ENCODE peak calls at places on chromosomes 7 and 10, in six cellular contexts. B is psoas muscle, T is HCT116, A is H9, J is fibroblast of lung, N is hepatocyte. H is an unnamed sample. For H3K9me3 and H3K4me1, the result is how much of the 10 kb centered on the place peaks cover.

GRCh38 chr10:92641492-92641891 is 48.3 kb upstream of the HHEX start:
- DNase-seq in J (no peak), T (no peak), N (no peak), B (no peak), A (no peak), H (no peak)

GRCh38 chr10:118501171-118501570 is 94.3 kb downstream of the PRLHR start:
- DNase-seq in N (no peak), B (no peak), T (no peak), J (no peak), A (no peak), H (no peak)

GRCh38 chr7:91228327-91228726 is 35.9 kb upstream of the FZD1 start:
- DNase-seq in T (no peak), B (no peak), A (no peak), N (no peak), J (peak), H (no peak)

GRCh38 chr7:55426676-55427075 is 61.5 kb downstream of the LANCL2 start:
- DNase-seq in B (no peak), A (peak), J (no peak), T (no peak), N (no peak), H (no peak)

GRCh38 chr7:37833107-37833817 is 15.1 kb upstream of the NME8 start:
- DNase-seq in A (peak), T (peak), N (peak), J (peak), B (peak), H (peak)

GRCh38 chr10:62195675-62195926 is 73.0 kb downstream of the RTKN2 start:
- DNase-seq in A (no peak), T (no peak), N (no peak), B (no peak), J (no peak), H (no peak)

GRCh38 chr10:74434577-74434976 is 283.6 kb downstream of the ADK start:
- DNase-seq in A (no peak), J (no peak), T (no peak), N (no peak), B (no peak), H (no peak)

GRCh38 chr7:32164341-32164996 is 94.3 kb upstream of the PDE1C start:
- DNase-seq in T (peak), J (peak), A (peak), B (no peak), N (peak), H (no peak)

GRCh38 chr7:158070222-158070920 is 517.3 kb downstream of the PTPRN2 start:
- DNase-seq in N (no peak), A (no peak), J (no peak), T (no peak), B (no peak), H (no peak)

GRCh38 chr10:22611425-22612111 is 102.8 kb downstream of the PIP4K2A start:
- DNase-seq in T (no peak), A (no peak), J (no peak), B (no peak), N (no peak), H (no peak)

GRCh38 chr7:54581511-54581910 is 39.3 kb downstream of the VSTM2A start:
- DNase-seq in A (no peak), T (no peak), J (no peak), N (no peak), B (no peak), H (no peak)

GRCh38 chr7:80666376-80666775 is 27.9 kb downstream of the CD36 start:
- DNase-seq in J (no peak), B (no peak), N (no peak), T (no peak), A (no peak), H (no peak)

GRCh38 chr7:141074162-141074989 is 512 bp downstream of the TMEM178B start:
- DNase-seq in A (peak), T (no peak), N (peak), J (peak), B (peak), H (no peak)

GRCh38 chr7:51069411-51070083 is 247.1 kb downstream of the COBL start:
- DNase-seq in T (no peak), A (no peak), N (no peak), B (no peak), J (no peak), H (no peak)

GRCh38 chr7:132666076-132666775 is 90.0 kb upstream of the PLXNA4 start:
- DNase-seq in B (no peak), J (peak), A (no peak), N (no peak), T (no peak), H (no peak)

GRCh38 chr10:121092341-121093099 is 241.4 kb downstream of the WDR11 start:
- DNase-seq in B (no peak), J (no peak), T (no peak), A (no peak), N (no peak), H (no peak)

GRCh38 chr7:110283056-110283455 is 807.9 kb upstream of the LRRN3 start:
- DNase-seq in T (no peak), A (no peak), B (no peak), J (no peak), N (peak), H (no peak)

GRCh38 chr10:8346861-8347260 is 292.4 kb downstream of the GATA3 start:
- DNase-seq in A (no peak), B (no peak), N (peak), T (no peak), J (no peak), H (no peak)

GRCh38 chr7:150620617-150621371 is 11.4 kb downstream of the GIMAP6 start:
- DNase-seq in J (no peak), T (no peak), B (no peak), A (no peak), N (no peak), H (no peak)

GRCh38 chr7:15167912-15168311 is 265.4 kb upstream of the DGKB start:
- DNase-seq in B (no peak), J (no peak), N (peak), T (no peak), A (no peak), H (no peak)

GRCh38 chr7:149254181-149254858 is 7.7 kb upstream of the ZNF783 start:
- DNase-seq in A (no peak), T (no peak), B (no peak), J (no peak), N (no peak), H (no peak)

GRCh38 chr7:149255174-149255573 is 6.8 kb upstream of the ZNF783 start:
- DNase-seq in T (no peak), J (no peak), N (no peak), A (no peak), B (no peak), H (no peak)

GRCh38 chr7:149256568-149256967 is 5.4 kb upstream of the ZNF783 start:
- DNase-seq in B (no peak), A (no peak), J (no peak), T (no peak), N (no peak), H (no peak)

GRCh38 chr7:149253665-149254064 is 8.3 kb upstream of the ZNF783 start:
- DNase-seq in A (no peak), N (no peak), B (no peak), J (no peak), T (no peak), H (no peak)

DNA sequence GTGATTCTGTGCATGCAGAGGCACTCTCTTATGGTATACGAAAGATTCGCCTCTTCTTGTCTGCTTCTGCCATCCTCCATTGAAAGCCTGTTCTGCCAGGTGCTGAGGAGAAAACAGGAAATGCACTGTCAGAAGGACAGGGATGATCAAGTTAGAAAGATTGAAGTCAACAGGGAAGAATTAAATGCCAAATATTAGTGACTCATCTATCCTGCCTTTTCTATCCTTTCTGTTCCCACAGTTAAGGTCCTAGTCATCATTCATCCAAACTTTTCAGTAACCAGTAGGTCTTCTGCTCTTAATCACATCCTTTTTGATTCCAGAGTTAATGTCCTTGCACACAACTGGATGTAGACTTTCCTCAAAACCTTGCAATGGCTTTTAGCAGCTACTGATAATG is 4.8 kb upstream of the ZNF783 start:
- DNase-seq in T (no peak), B (no peak), N (no peak), A (no peak), J (no peak), H (no peak)
- TF ChIP-seq CTCF in T (no peak), B (no peak), N (no peak), A (no peak), J (no peak), H (no peak)

GRCh38 chr10:18556522-18557147 is 94.8 kb downstream of the NSUN6 start:
- DNase-seq in B (no peak), T (no peak), J (no peak), A (no peak), N (no peak), H (no peak)
- H3K9me3 ChIP-seq in B (under half), T (under half), J (under half), A (half or more), N (under half), H (under half)

DNA sequence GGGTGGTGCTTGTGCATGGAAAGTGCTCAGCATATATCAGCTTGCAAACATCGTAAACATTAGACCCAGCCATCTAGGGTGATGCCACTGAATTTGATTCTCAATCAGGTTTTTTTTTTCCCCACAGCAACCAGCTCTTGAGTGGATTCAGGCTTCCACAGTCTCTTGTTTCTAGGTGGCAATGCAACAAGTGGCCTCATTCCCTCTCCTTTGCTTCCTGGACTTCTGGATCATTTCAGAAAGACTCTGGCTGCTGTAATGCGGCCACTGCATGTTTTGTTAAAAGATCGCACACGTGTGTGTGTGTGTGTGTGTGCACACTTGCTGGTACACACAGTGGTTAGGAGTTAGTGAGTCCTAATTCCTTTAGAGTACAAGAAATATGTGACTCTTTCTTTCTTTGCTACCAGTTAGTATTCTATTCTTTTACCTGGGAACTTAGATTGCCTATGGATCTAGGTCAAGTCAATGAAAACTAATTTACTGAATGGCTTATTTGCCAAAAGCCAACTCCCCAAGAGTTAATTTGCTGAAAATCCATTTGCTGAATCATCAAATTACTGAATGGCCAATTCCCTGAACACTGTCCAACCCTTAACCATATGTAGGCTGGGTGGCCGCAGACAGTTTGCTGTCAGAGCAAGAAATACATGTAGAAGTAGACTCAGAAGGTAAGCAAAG is 222.5 kb downstream of the CCSER2 start:
- DNase-seq in B (no peak), N (no peak), J (no peak), A (no peak), T (no peak), H (no peak)
- H3K4me1 ChIP-seq in B (under half), N (under half), J (under half), A (under half), T (under half), H (under half)

DNA sequence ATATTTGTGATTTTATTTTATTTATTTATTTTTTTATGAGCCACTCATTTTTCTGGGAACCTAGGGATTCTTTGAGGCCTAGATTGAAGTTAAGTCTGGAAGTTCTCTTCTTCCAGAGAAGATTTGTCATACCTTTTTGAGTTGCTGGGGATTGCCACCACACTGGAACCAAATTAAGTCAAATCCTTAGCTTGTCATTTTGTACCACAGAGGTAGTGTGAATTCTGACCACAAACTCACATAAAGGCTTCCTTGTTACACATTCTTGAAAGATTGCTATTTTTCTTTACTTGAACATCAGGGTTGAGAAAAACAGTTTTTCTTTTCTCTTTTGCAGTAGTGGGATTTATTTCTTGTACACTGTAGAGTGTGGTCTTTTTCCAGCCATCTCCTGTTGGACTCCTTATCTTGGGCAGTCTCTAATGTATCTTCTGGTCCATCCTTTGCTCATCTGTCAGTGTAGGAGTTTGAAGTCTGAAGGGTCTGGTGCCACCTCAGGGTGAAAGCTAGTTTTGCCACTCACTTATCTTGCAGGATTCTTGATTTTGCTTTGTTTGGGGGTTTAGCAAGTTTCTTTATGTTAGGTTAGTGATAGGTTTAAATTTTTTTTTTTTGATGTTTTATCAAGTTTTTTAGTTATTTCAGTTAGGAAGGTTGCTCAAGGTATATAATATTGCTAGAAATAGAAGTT is 24.8 kb downstream of the PCBD1 start:
- DNase-seq in T (no peak), A (no peak), J (no peak), B (no peak), N (no peak), H (no peak)
- TF ChIP-seq CTCF in T (peak), A (peak), J (no peak), B (no peak), N (no peak), H (no peak)